ENCODE peak calls at places on chromosomes 16 and 17, in nine cellular contexts. H is progenitor cell of endocrine pancreas, Y is PC-3, Q is psoas muscle, W is breast epithelium, Z is nephron progenitor cell, M is GM13977, O is colonic mucosa, R is WTC11. A is an unnamed sample.

GRCh38 chr17:57810740-57811632 is 38.9 kb downstream of the MRPS23 start:
- DNase-seq in H (no peak), Y (no peak), Q (peak), W (no peak), Z (peak), M (no peak), O (peak), R (no peak), A (peak)

GRCh38 chr16:75860654-75861053 is 134.4 kb upstream of the CPHXL start:
- DNase-seq in H (no peak), Y (no peak), Q (no peak), W (no peak), Z (peak), M (no peak), O (no peak), R (no peak), A (no peak)

GRCh38 chr17:7109461-7110322 is 4.9 kb downstream of the ASGR2 start:
- DNase-seq in H (no peak), Y (no peak), Q (no peak), W (no peak), Z (no peak), M (no peak), O (no peak), R (no peak), A (no peak)

GRCh38 chr16:11431915-11432465 is 86.7 kb downstream of the RMI2 start:
- DNase-seq in H (no peak), Y (no peak), Q (no peak), W (no peak), Z (no peak), M (no peak), O (no peak), R (no peak), A (no peak)

GRCh38 chr16:66741131-66741900 is 10.1 kb downstream of the DYNC1LI2 start:
- DNase-seq in H (no peak), Y (peak), Q (peak), W (peak), Z (no peak), M (no peak), O (peak), R (no peak), A (no peak)

GRCh38 chr17:59328534-59329095 is 2.8 kb upstream of the YPEL2 start:
- DNase-seq in H (no peak), Y (no peak), Q (no peak), W (no peak), Z (no peak), M (no peak), O (no peak), R (no peak), A (no peak)

GRCh38 chr17:7220593-7221280 is 999 bp downstream of the ACADVL start:
- DNase-seq in H (no peak), Y (peak), Q (peak), W (no peak), Z (no peak), M (peak), O (peak), R (peak), A (no peak)

GRCh38 chr17:50950002-50950877 is 84.1 kb upstream of the TOB1 start:
- DNase-seq in H (peak), Y (peak), Q (peak), W (peak), Z (peak), M (peak), O (peak), R (peak), A (peak)

GRCh38 chr16:23903001-23903414 is 67.2 kb downstream of the PRKCB start:
- DNase-seq in H (no peak), Y (peak), Q (no peak), W (no peak), Z (no peak), M (no peak), O (no peak), R (no peak), A (no peak)

GRCh38 chr16:13999895-14000425 is 71.2 kb upstream of the MRTFB start:
- DNase-seq in H (no peak), Y (no peak), Q (no peak), W (no peak), Z (no peak), M (no peak), O (no peak), R (no peak), A (no peak)

GRCh38 chr16:48282636-48283263 is 35.4 kb upstream of the ABCC11 start:
- DNase-seq in H (no peak), Y (no peak), Q (no peak), W (no peak), Z (no peak), M (no peak), O (no peak), R (no peak), A (no peak)

GRCh38 chr17:66647391-66647983 is 187.4 kb upstream of the CACNG5 start:
- DNase-seq in H (no peak), Y (no peak), Q (no peak), W (no peak), Z (no peak), M (no peak), O (peak), R (no peak), A (no peak)

GRCh38 chr16:49502136-49502881 is 128.7 kb downstream of the C16orf78 start:
- DNase-seq in H (no peak), Y (no peak), Q (peak), W (no peak), Z (no peak), M (no peak), O (no peak), R (no peak), A (no peak)

GRCh38 chr17:30130121-30130520 is 13.5 kb downstream of the NSRP1 start:
- DNase-seq in H (no peak), Y (no peak), Q (no peak), W (no peak), Z (no peak), M (no peak), O (no peak), R (no peak), A (no peak)

GRCh38 chr16:83913234-83913633 is 14.3 kb downstream of the MLYCD start:
- DNase-seq in H (no peak), Y (no peak), Q (peak), W (no peak), Z (no peak), M (no peak), O (no peak), R (no peak), A (no peak)

GRCh38 chr16:84864266-84864955 is 44.6 kb downstream of the CRISPLD2 start:
- DNase-seq in H (no peak), Y (no peak), Q (peak), W (no peak), Z (no peak), M (no peak), O (no peak), R (no peak), A (no peak)

GRCh38 chr16:50309527-50310307 is 43.4 kb downstream of the ADCY7 start:
- DNase-seq in H (no peak), Y (no peak), Q (peak), W (peak), Z (no peak), M (peak), O (no peak), R (no peak), A (peak)

GRCh38 chr17:11898526-11899235 is 98.6 kb downstream of the ZNF18 start:
- DNase-seq in H (no peak), Y (no peak), Q (no peak), W (no peak), Z (no peak), M (no peak), O (no peak), R (no peak), A (no peak)

GRCh38 chr17:15341385-15341849 is at the start of gene TEKT3:
- DNase-seq in H (peak), Y (no peak), Q (peak), W (peak), Z (peak), M (no peak), O (peak), R (peak), A (peak)

GRCh38 chr16:53507464-53508180 is 4.6 kb upstream of the AKTIP start:
- DNase-seq in H (no peak), Y (no peak), Q (no peak), W (no peak), Z (no peak), M (no peak), O (no peak), R (no peak), A (no peak)

GRCh38 chr17:20922128-20922670 is 120.6 kb downstream of the USP22 start:
- DNase-seq in H (no peak), Y (peak), Q (no peak), W (no peak), Z (no peak), M (no peak), O (no peak), R (no peak), A (no peak)

GRCh38 chr17:65553009-65553645 is 8.3 kb downstream of the AXIN2 start:
- DNase-seq in H (no peak), Y (no peak), Q (no peak), W (no peak), Z (no peak), M (no peak), O (no peak), R (no peak), A (no peak)

GRCh38 chr17:38724337-38724988 is 5.7 kb upstream of the CISD3 start:
- DNase-seq in H (no peak), Y (no peak), Q (peak), W (no peak), Z (no peak), M (no peak), O (peak), R (no peak), A (no peak)

GRCh38 chr17:61409301-61410099 is 9.9 kb downstream of the TBX2 start:
- DNase-seq in H (peak), Y (peak), Q (peak), W (peak), Z (peak), M (peak), O (peak), R (peak), A (peak)

GRCh38 chr17:15220785-15221184 is 44.3 kb downstream of the PMP22 start:
- DNase-seq in H (no peak), Y (no peak), Q (no peak), W (no peak), Z (no peak), M (no peak), O (no peak), R (no peak), A (no peak)

GRCh38 chr17:13544292-13544691 is 57.4 kb downstream of the HS3ST3A1 start:
- DNase-seq in H (no peak), Y (peak), Q (no peak), W (no peak), Z (no peak), M (no peak), O (no peak), R (no peak), A (peak)

GRCh38 chr17:66839616-66840015 is 4.7 kb downstream of the CACNG5 start:
- DNase-seq in H (no peak), Y (no peak), Q (no peak), W (no peak), Z (no peak), M (no peak), O (no peak), R (no peak), A (no peak)

GRCh38 chr16:85554114-85554790 is 58.9 kb upstream of the GSE1 start:
- DNase-seq in H (no peak), Y (peak), Q (peak), W (no peak), Z (no peak), M (peak), O (peak), R (no peak), A (no peak)

GRCh38 chr17:80069886-80070177 is 31.5 kb upstream of the GAA start:
- DNase-seq in H (no peak), Y (no peak), Q (peak), W (no peak), Z (no peak), M (no peak), O (no peak), R (no peak), A (no peak)

GRCh38 chr16:10675221-10675620 is 19.5 kb downstream of the TEKT5 start:
- DNase-seq in H (no peak), Y (no peak), Q (no peak), W (no peak), Z (no peak), M (no peak), O (no peak), R (no peak), A (no peak)

DNA sequence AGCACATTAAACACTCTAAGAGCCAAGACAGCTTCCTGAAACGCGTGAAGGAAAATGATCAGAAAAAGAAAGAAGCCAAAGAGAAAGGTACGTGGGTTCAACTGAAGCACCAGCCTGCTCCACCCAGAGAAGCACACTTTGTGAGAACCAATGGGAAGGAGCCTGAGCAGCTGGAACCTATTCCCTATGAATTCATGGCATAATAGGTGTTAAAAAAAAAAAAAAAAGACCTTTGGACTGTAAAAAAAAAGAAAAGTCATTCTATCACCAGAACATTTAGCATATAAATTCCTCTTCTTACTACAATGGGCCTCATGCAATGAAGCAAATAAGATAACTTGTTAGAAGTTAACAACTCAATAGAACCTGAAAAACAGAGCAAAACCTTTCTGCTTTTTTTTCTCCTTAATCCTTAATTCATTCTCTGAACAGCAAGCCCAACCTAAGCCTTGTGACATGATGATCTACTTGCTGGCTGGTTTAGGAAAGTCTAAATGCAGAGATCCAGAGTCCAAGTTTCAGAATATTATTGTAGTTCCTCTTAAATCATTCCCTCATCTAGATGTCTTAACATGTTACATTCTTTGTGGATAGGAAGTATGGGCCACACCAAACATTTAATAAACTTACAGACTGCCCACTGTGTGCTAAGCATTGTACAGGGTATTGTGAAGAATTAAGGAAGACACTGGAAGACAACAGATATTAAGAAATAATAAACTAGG is 45.4 kb downstream of the BRCA1 start:
- DNase-seq in H (no peak), Y (no peak), Q (no peak), W (no peak), Z (no peak), M (no peak), O (peak), R (no peak), A (no peak)
- TF ChIP-seq CTCF in H (no peak), Y (no peak), Q (no peak), W (no peak), Z (no peak), M (no peak), O (no peak), R (no peak), A (no peak)

DNA sequence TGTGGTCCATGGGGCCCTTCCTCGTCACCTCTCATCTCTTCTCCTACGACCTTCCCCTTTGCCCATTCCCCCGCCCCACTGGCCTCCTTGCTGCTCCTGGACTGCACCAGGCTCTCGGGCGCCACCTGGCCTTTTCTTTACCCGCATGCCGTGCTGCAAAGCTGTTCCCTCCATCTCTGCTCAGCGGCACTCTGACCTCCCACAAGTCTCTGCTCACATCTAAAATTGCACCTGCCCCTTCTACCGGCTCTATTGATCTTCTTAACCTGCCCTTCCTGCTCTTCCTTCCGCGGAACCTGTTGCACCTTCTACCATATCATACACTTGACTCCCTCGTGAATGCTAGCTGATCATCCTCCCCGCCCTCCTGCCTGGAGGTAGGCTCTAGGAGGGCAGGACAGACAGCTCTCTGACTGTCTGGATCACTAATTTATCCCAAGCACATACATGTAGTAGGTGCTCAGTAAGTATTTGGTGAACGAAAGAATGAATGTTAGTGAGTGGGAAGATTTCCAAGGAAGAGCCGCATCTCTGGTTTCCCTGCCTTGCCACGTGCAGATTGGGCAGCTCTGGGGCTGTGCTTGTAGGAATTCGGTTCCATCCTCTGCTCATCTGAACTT is 17.3 kb downstream of the DNAH17 start:
- DNase-seq in H (no peak), Y (peak), Q (peak), W (no peak), Z (no peak), M (no peak), O (no peak), R (peak), A (no peak)
- TF ChIP-seq CTCF in H (no peak), Y (peak), Q (no peak), W (no peak), Z (no peak), M (no peak), O (peak), R (peak), A (no peak)

DNA sequence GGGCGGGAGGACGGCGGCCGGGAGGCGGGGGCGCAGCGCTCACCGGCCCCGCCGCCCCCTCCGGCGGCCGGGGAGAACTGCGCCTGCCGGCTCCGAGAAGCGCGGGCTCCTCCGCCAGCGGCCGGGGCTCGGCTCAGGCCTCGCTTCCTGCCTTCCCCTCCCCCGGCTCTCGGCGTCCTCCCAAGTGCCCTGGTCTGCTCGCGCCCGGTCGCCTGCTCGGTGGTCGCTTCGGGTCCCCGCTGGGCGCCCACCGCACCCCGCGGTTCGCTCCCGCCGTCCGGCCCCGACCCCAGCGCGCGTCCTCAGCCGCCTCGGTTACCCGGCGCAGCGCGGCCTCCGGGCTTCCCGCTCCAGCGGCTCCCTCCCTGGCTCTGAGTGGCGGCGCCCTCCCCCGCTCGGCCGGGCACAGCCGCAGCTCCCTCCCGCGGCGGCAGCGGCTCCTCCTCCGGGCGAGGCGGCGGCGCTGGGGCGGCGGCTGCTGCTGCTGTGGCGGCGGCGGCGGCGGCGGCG is 294 bp downstream of the UBTF start:
- DNase-seq in H (peak), Y (peak), Q (peak), W (peak), Z (peak), M (peak), O (peak), R (peak), A (peak)
- TF ChIP-seq CTCF in H (peak), Y (peak), Q (peak), W (peak), Z (no peak), M (peak), O (peak), R (peak), A (peak)

GRCh38 chr16:20285993-20286499 is 41.3 kb downstream of the GP2 start:
- DNase-seq in H (no peak), Y (no peak), Q (no peak), W (no peak), Z (no peak), M (no peak), O (no peak), R (no peak), A (no peak)
- TF ChIP-seq CTCF in H (no peak), Y (no peak), Q (no peak), W (no peak), Z (no peak), M (no peak), O (no peak), R (no peak), A (no peak)

GRCh38 chr17:78806451-78806850 is 24.4 kb upstream of the CYTH1 start:
- DNase-seq in H (no peak), Y (peak), Q (no peak), W (no peak), Z (no peak), M (no peak), O (no peak), R (no peak), A (no peak)
- TF ChIP-seq CTCF in H (no peak), Y (no peak), Q (no peak), W (no peak), Z (no peak), M (no peak), O (no peak), R (no peak), A (no peak)

GRCh38 chr16:51813609-51814008 is 662.5 kb upstream of the SALL1 start:
- DNase-seq in H (no peak), Y (no peak), Q (no peak), W (no peak), Z (no peak), M (no peak), O (no peak), R (peak), A (no peak)
- TF ChIP-seq CTCF in H (peak), Y (no peak), Q (no peak), W (no peak), Z (no peak), M (no peak), O (no peak), R (peak), A (no peak)

GRCh38 chr17:64232466-64233262 is 30.4 kb downstream of the TEX2 start:
- DNase-seq in H (no peak), Y (no peak), Q (no peak), W (no peak), Z (no peak), M (no peak), O (no peak), R (no peak), A (no peak)

GRCh38 chr17:64240261-64240740 is 22.8 kb downstream of the TEX2 start:
- DNase-seq in H (no peak), Y (no peak), Q (no peak), W (no peak), Z (no peak), M (no peak), O (no peak), R (no peak), A (no peak)

GRCh38 chr17:64234961-64235360 is 28.1 kb downstream of the TEX2 start:
- DNase-seq in H (no peak), Y (no peak), Q (no peak), W (no peak), Z (no peak), M (no peak), O (no peak), R (no peak), A (no peak)

GRCh38 chr17:64240741-64241347 is 22.2 kb downstream of the TEX2 start:
- DNase-seq in H (no peak), Y (peak), Q (peak), W (no peak), Z (no peak), M (no peak), O (peak), R (no peak), A (no peak)

DNA sequence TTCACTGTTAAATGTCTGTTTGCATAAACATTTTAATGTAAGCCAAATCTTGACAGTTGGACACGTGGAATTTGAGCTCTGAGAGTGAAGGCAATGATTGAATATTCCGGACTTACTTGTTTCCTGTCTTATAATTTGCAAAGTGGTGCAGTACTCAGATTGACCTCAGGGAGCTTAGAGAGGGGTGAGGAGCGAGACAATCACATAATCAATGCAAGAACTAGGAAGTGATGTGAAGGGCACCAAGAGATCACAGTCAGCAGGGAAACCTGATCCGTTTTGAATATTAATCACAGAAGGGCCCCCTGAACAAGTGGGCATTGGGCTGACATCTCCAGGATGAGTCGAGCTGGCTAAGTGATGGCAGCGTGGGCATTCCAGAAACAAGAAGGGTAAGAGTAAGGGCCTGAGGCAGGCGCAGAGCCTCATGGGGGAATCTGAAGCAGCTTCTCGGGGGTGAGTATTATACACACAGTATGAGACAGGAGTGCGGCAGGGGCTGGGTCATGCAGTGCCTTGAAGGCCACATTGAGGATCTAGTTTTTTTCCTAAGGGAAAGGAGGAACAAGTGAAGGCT is 26.1 kb downstream of the TEX2 start:
- DNase-seq in H (no peak), Y (peak), Q (no peak), W (no peak), Z (no peak), M (no peak), O (no peak), R (no peak), A (no peak)
- TF ChIP-seq CTCF in H (peak), Y (peak), Q (no peak), W (peak), Z (peak), M (no peak), O (no peak), R (no peak), A (peak)

GRCh38 chr16:87548086-87548485 is 54.2 kb upstream of the JPH3 start:
- DNase-seq in H (no peak), Y (no peak), Q (no peak), W (no peak), Z (no peak), M (no peak), O (no peak), R (no peak), A (no peak)
- TF ChIP-seq CTCF in H (no peak), Y (no peak), Q (no peak), W (no peak), Z (no peak), M (no peak), O (no peak), R (no peak), A (no peak)

A was measured in mesothelial cell of epicardium.